ENCODE peak calls at places on chromosomes 3 and 15, in six cellular contexts. One of them, this sample, is unnamed.
A peak's percentile ranks its signal among the peaks of the same experiment; 100 is the strongest.

GRCh38 chr3:178443634-178444033 is 92.6 kb upstream of the KCNMB2 start:
- DNase-seq in SJCRH30: no peak
- DNase-seq in left lung: no peak
- DNase-seq in osteoblast: no peak
- DNase-seq in breast epithelium: no peak
- DNase-seq in prostate gland: no peak
- DNase-seq in this sample: no peak

GRCh38 chr3:177705976-177706866 is 508.9 kb upstream of the TBL1XR1 start:
- DNase-seq in osteoblast: no peak
- DNase-seq in breast epithelium: no peak
- DNase-seq in prostate gland: peak; percentile 58
- DNase-seq in SJCRH30: peak; percentile 81
- DNase-seq in left lung: no peak
- DNase-seq in this sample: no peak

GRCh38 chr3:12049675-12050074 is 45.5 kb downstream of the SYN2 start:
- DNase-seq in osteoblast: no peak
- DNase-seq in SJCRH30: no peak
- DNase-seq in prostate gland: no peak
- DNase-seq in breast epithelium: no peak
- DNase-seq in left lung: no peak
- DNase-seq in this sample: no peak

GRCh38 chr15:89002281-89002761 is 85.9 kb upstream of the ABHD2 start:
- DNase-seq in prostate gland: no peak
- DNase-seq in breast epithelium: no peak
- DNase-seq in left lung: no peak
- DNase-seq in osteoblast: peak; percentile 88
- DNase-seq in SJCRH30: peak; percentile 22
- DNase-seq in this sample: no peak

GRCh38 chr3:127791221-127791913 is 30.9 kb downstream of the MGLL start:
- DNase-seq in left lung: no peak
- DNase-seq in prostate gland: peak; percentile 28
- DNase-seq in SJCRH30: peak; percentile 83
- DNase-seq in breast epithelium: peak; percentile 33
- DNase-seq in osteoblast: peak; percentile 80
- DNase-seq in this sample: peak; percentile 60

GRCh38 chr3:155391104-155391503 is 97.6 kb upstream of the STRIT1 start:
- DNase-seq in osteoblast: no peak
- DNase-seq in left lung: no peak
- DNase-seq in SJCRH30: no peak
- DNase-seq in breast epithelium: no peak
- DNase-seq in prostate gland: no peak
- DNase-seq in this sample: no peak

GRCh38 chr3:127817331-127817821 is 4.9 kb downstream of the MGLL start:
- DNase-seq in left lung: no peak
- DNase-seq in osteoblast: peak; percentile 71
- DNase-seq in prostate gland: no peak
- DNase-seq in SJCRH30: no peak
- DNase-seq in breast epithelium: no peak
- DNase-seq in this sample: no peak

GRCh38 chr3:179133575-179133974 is 14.6 kb upstream of the PIK3CA start:
- DNase-seq in prostate gland: no peak
- DNase-seq in SJCRH30: no peak
- DNase-seq in breast epithelium: no peak
- DNase-seq in osteoblast: no peak
- DNase-seq in left lung: no peak
- DNase-seq in this sample: no peak

GRCh38 chr15:68589783-68590710 is 11.3 kb downstream of the CORO2B start:
- DNase-seq in osteoblast: peak; percentile 18
- DNase-seq in SJCRH30: no peak
- DNase-seq in left lung: no peak
- DNase-seq in prostate gland: no peak
- DNase-seq in breast epithelium: no peak
- DNase-seq in this sample: no peak

GRCh38 chr3:126918223-126918622 is 64.7 kb upstream of the PLXNA1 start:
- DNase-seq in SJCRH30: no peak
- DNase-seq in breast epithelium: no peak
- DNase-seq in prostate gland: no peak
- DNase-seq in left lung: no peak
- DNase-seq in osteoblast: no peak
- DNase-seq in this sample: no peak

GRCh38 chr3:166498439-166498838 is 661.2 kb upstream of the BCHE start:
- DNase-seq in osteoblast: no peak
- DNase-seq in prostate gland: no peak
- DNase-seq in SJCRH30: no peak
- DNase-seq in left lung: no peak
- DNase-seq in breast epithelium: no peak
- DNase-seq in this sample: no peak

GRCh38 chr3:126266291-126266840 is 86.0 kb upstream of the ALDH1L1 start:
- DNase-seq in prostate gland: peak; percentile 60
- DNase-seq in osteoblast: peak; percentile 89
- DNase-seq in left lung: peak; percentile 84
- DNase-seq in SJCRH30: no peak
- DNase-seq in breast epithelium: peak; percentile 66
- DNase-seq in this sample: no peak

GRCh38 chr3:185764168-185764988 is 60.5 kb downstream of the IGF2BP2 start:
- DNase-seq in SJCRH30: peak; percentile 20
- DNase-seq in osteoblast: no peak
- DNase-seq in left lung: no peak
- DNase-seq in breast epithelium: no peak
- DNase-seq in prostate gland: no peak
- DNase-seq in this sample: no peak

GRCh38 chr3:111737712-111738097 is 121.4 kb upstream of the PHLDB2 start:
- DNase-seq in prostate gland: peak; percentile 88
- DNase-seq in SJCRH30: peak; percentile 87
- DNase-seq in breast epithelium: peak; percentile 77
- DNase-seq in left lung: no peak
- DNase-seq in osteoblast: no peak
- DNase-seq in this sample: no peak

GRCh38 chr3:64209866-64210609 is 15.2 kb downstream of the PRICKLE2 start:
- DNase-seq in SJCRH30: no peak
- DNase-seq in left lung: peak; percentile 63
- DNase-seq in breast epithelium: peak; percentile 91
- DNase-seq in prostate gland: peak; percentile 68
- DNase-seq in osteoblast: peak; percentile 36
- DNase-seq in this sample: no peak

GRCh38 chr15:101175396-101175795 is 76.5 kb downstream of the CHSY1 start:
- DNase-seq in SJCRH30: no peak
- DNase-seq in breast epithelium: no peak
- DNase-seq in prostate gland: no peak
- DNase-seq in osteoblast: no peak
- DNase-seq in left lung: no peak
- DNase-seq in this sample: no peak

GRCh38 chr15:101178414-101178813 is 73.4 kb downstream of the CHSY1 start:
- DNase-seq in breast epithelium: no peak
- DNase-seq in SJCRH30: peak; percentile 46
- DNase-seq in left lung: no peak
- DNase-seq in osteoblast: no peak
- DNase-seq in prostate gland: no peak
- DNase-seq in this sample: no peak

GRCh38 chr15:101179341-101180153 is 72.3 kb downstream of the CHSY1 start:
- DNase-seq in SJCRH30: no peak
- DNase-seq in prostate gland: peak; percentile 55
- DNase-seq in left lung: no peak
- DNase-seq in breast epithelium: peak; percentile 80
- DNase-seq in osteoblast: peak; percentile 88
- DNase-seq in this sample: no peak

GRCh38 chr15:101174152-101174920 is 77.5 kb downstream of the CHSY1 start:
- DNase-seq in breast epithelium: peak; percentile 64
- DNase-seq in left lung: no peak
- DNase-seq in prostate gland: peak; percentile 64
- DNase-seq in SJCRH30: no peak
- DNase-seq in osteoblast: no peak
- DNase-seq in this sample: no peak

GRCh38 chr15:101176625-101177024 is 75.2 kb downstream of the CHSY1 start:
- DNase-seq in left lung: no peak
- DNase-seq in breast epithelium: no peak
- DNase-seq in prostate gland: no peak
- DNase-seq in SJCRH30: no peak
- DNase-seq in osteoblast: no peak
- DNase-seq in this sample: no peak
- H3K27ac ChIP-seq in left lung: peak overlapping the region; percentile 86
- H3K27ac ChIP-seq in breast epithelium: no peak overlapping the region
- H3K27ac ChIP-seq in prostate gland: peak overlapping the region; percentile 77
- H3K27ac ChIP-seq in SJCRH30: no peak overlapping the region
- H3K27ac ChIP-seq in osteoblast: peak overlapping the region; percentile 44
- H3K27ac ChIP-seq in this sample: no peak overlapping the region

DNA sequence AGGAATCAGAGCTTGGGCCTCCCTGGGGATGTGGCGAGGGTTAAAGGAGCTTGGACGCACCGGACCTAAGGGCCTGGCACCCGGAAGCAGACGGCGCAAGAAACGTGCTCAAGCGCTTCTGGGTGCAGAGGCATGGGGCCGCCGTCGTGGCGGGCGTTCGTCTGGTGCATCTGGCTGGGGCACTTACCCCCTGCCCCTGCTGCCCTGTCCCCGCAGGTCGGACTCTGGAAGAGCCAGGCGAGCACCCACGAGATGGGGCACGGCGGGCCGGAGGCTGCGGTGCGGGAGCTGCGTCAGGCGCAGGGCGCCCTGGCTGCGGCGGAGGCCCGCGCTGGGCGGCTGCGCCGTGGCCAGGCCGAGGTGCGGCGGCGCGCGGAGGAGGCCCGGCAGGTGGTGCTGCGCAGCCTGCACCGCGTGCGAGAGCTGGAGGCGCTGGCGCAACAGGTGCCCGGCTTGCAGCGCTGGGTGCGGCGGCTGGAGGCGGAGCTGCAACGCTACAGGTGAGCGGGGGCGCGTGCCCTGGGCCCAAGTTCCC is 2.5 kb downstream of the EFCC1 start:
- DNase-seq in breast epithelium: no peak
- DNase-seq in prostate gland: peak; percentile 37
- DNase-seq in osteoblast: peak; percentile 76
- DNase-seq in left lung: peak; percentile 89
- DNase-seq in SJCRH30: no peak
- DNase-seq in this sample: peak; percentile 64
- H3K4me3 ChIP-seq in breast epithelium: no peak overlapping the region
- H3K4me3 ChIP-seq in prostate gland: no peak overlapping the region
- H3K4me3 ChIP-seq in osteoblast: no peak overlapping the region
- H3K4me3 ChIP-seq in left lung: peak overlapping the region; percentile 53
- H3K4me3 ChIP-seq in SJCRH30: no peak overlapping the region
- H3K4me3 ChIP-seq in this sample: peak overlapping the region; percentile 0

DNA sequence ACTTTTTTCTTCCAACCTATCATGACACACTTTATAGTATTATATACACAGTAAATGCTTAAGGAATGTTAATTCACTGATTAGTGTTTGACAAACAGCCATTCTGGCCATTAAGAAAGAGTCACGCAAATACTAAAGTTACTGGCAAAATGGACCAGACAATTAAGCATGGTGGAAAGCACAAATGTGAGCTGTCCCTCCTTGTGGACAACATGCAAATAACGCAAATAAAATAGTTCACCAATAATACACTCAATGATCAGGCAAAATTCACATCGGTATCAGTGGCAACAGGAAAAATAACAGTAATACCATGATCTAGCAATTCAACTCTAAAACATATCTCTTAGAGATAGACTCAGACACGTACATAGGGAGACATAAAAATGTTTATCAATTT is 71.7 kb downstream of the NEDD4 start:
- DNase-seq in breast epithelium: no peak
- DNase-seq in osteoblast: no peak
- DNase-seq in left lung: no peak
- DNase-seq in prostate gland: no peak
- DNase-seq in SJCRH30: no peak
- DNase-seq in this sample: no peak
- H3K27me3 ChIP-seq in breast epithelium: no peaks in the 10 kb centered on the region
- H3K27me3 ChIP-seq in osteoblast: no peaks in the 10 kb centered on the region
- H3K27me3 ChIP-seq in left lung: no peaks in the 10 kb centered on the region
- H3K27me3 ChIP-seq in prostate gland: no peaks in the 10 kb centered on the region
- H3K27me3 ChIP-seq in SJCRH30: no peaks in the 10 kb centered on the region
- H3K27me3 ChIP-seq in this sample: no peaks in the 10 kb centered on the region

GRCh38 chr3:152291238-152291637 is 22.5 kb downstream of the MBNL1 start:
- DNase-seq in left lung: no peak
- DNase-seq in breast epithelium: no peak
- DNase-seq in osteoblast: no peak
- DNase-seq in prostate gland: no peak
- DNase-seq in SJCRH30: no peak
- DNase-seq in this sample: no peak
- H3K27ac ChIP-seq in left lung: peak overlapping the region; percentile 5
- H3K27ac ChIP-seq in breast epithelium: peak overlapping the region; percentile 1
- H3K27ac ChIP-seq in osteoblast: peak overlapping the region; percentile 58
- H3K27ac ChIP-seq in prostate gland: no peak overlapping the region
- H3K27ac ChIP-seq in SJCRH30: no peak overlapping the region
- H3K27ac ChIP-seq in this sample: no peak overlapping the region

DNA sequence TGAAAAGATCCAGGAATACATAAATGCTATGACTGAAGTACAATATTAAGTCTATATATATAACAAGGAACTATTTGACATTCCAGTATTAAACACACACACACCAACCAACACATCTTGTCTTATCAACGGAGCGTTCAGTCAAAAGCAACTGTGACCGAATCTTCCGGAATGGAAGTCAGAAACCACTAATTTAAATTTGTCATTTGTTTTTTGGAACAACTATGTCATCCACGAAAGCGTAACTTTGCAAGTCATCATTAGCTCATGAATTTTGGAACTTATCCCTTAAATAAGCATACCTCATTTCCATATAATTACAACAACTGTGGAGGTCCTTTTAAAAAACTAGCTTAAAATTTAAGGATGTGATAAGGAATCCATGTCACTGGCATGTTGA is 5.0 kb downstream of the ZNF385D start:
- DNase-seq in left lung: no peak
- DNase-seq in breast epithelium: no peak
- DNase-seq in prostate gland: no peak
- DNase-seq in SJCRH30: no peak
- DNase-seq in osteoblast: no peak
- DNase-seq in this sample: no peak
- H3K4me3 ChIP-seq in left lung: no peak overlapping the region
- H3K4me3 ChIP-seq in breast epithelium: no peak overlapping the region
- H3K4me3 ChIP-seq in prostate gland: no peak overlapping the region
- H3K4me3 ChIP-seq in SJCRH30: no peak overlapping the region
- H3K4me3 ChIP-seq in osteoblast: no peak overlapping the region
- H3K4me3 ChIP-seq in this sample: no peak overlapping the region

DNA sequence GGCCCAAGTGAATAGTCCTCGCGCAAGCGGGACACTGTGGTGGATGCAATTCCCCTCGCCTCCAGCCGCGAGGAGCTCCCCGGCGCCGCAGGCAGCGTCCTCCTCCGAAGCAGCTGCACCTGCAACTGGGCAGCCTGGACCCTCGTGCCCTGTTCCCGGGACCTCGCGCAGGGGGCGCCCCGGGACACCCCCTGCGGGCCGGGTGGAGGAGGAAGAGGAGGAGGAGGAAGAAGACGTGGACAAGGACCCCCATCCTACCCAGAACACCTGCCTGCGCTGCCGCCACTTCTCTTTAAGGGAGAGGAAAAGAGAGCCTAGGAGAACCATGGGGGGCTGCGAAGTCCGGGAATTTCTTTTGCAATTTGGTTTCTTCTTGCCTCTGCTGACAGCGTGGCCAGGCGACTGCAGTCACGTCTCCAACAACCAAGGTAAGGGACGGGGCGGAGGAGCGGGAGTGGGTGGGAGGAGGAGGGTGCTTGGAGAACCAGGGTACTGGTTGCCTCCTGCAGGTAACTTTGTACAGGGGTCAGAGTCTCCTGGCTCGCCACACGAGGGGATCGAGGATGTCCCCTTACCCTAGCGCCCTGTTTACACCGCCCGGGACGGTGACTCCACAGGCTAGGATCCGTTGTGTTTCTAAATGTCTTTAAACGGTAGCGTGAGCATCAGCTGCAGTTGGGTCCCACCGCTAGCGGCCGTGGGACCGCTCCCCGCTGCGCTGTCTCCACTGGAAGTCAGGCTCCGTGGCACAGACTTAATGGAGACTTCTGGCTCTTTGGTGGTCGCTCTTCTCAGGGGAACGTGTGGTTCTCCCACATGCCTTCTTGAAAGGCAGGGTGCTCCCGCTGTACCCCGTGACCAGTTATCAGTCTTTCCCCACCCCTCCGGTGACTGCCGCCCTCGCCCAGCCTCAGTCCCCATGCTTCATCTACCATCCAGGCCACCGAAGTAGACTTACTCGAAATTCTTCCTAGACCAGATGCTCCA is at the start of gene EPHA6:
- DNase-seq in osteoblast: peak; percentile 70
- DNase-seq in SJCRH30: no peak
- DNase-seq in left lung: peak; percentile 53
- DNase-seq in breast epithelium: no peak
- DNase-seq in prostate gland: no peak
- DNase-seq in this sample: no peak
- H3K27me3 ChIP-seq in osteoblast: peaks cover 14% of the 10 kb centered on the region
- H3K27me3 ChIP-seq in SJCRH30: no peaks in the 10 kb centered on the region
- H3K27me3 ChIP-seq in left lung: peaks cover 72% of the 10 kb centered on the region
- H3K27me3 ChIP-seq in breast epithelium: no peaks in the 10 kb centered on the region
- H3K27me3 ChIP-seq in prostate gland: no peaks in the 10 kb centered on the region
- H3K27me3 ChIP-seq in this sample: peaks cover 20% of the 10 kb centered on the region